ENCODE peak calls at places on chromosomes 7 and 10, in six cellular contexts. One of them, this sample, is unnamed.
A peak's percentile ranks its signal among the peaks of the same experiment; 100 is the strongest.

GRCh38 chr7:129636641-129637040 is 25.1 kb downstream of the NRF1 start:
- DNase-seq in mesothelial cell of epicardium: no peak
- DNase-seq in RWPE1: no peak
- DNase-seq in A549: no peak
- DNase-seq in PC-3: no peak
- DNase-seq in neural crest cell: no peak
- DNase-seq in this sample: no peak

GRCh38 chr7:131008840-131009651 is 275.0 kb upstream of the KLF14 start:
- DNase-seq in mesothelial cell of epicardium: no peak
- DNase-seq in RWPE1: no peak
- DNase-seq in A549: no peak
- DNase-seq in PC-3: peak; percentile 61
- DNase-seq in neural crest cell: no peak
- DNase-seq in this sample: no peak

GRCh38 chr10:36126076-36126475 is 484.0 kb upstream of the FZD8 start:
- DNase-seq in mesothelial cell of epicardium: no peak
- DNase-seq in RWPE1: peak; percentile 52
- DNase-seq in A549: no peak
- DNase-seq in PC-3: peak; percentile 96
- DNase-seq in neural crest cell: no peak
- DNase-seq in this sample: no peak

GRCh38 chr10:110872145-110872983 is 636 bp downstream of the PDCD4 start:
- DNase-seq in mesothelial cell of epicardium: peak; percentile 61
- DNase-seq in RWPE1: peak; percentile 57
- DNase-seq in A549: peak; percentile 24
- DNase-seq in PC-3: peak; percentile 43
- DNase-seq in neural crest cell: peak; percentile 74
- DNase-seq in this sample: no peak

GRCh38 chr7:120837599-120837998 is 20.3 kb downstream of the TSPAN12 start:
- DNase-seq in mesothelial cell of epicardium: no peak
- DNase-seq in RWPE1: no peak
- DNase-seq in A549: no peak
- DNase-seq in PC-3: no peak
- DNase-seq in neural crest cell: no peak
- DNase-seq in this sample: no peak

GRCh38 chr10:125028291-125028867 is 86.5 kb downstream of the ZRANB1 start:
- DNase-seq in mesothelial cell of epicardium: no peak
- DNase-seq in RWPE1: no peak
- DNase-seq in A549: no peak
- DNase-seq in PC-3: peak; percentile 56
- DNase-seq in neural crest cell: no peak
- DNase-seq in this sample: no peak

GRCh38 chr7:5780801-5781496 is 514 bp downstream of the RNF216 start:
- DNase-seq in mesothelial cell of epicardium: peak; percentile 26
- DNase-seq in RWPE1: peak; percentile 38
- DNase-seq in A549: no peak
- DNase-seq in PC-3: peak; percentile 21
- DNase-seq in neural crest cell: peak; percentile 2
- DNase-seq in this sample: no peak

GRCh38 chr10:131804551-131805295 is 96.1 kb upstream of the PPP2R2D start:
- DNase-seq in mesothelial cell of epicardium: no peak
- DNase-seq in RWPE1: no peak
- DNase-seq in A549: no peak
- DNase-seq in PC-3: no peak
- DNase-seq in neural crest cell: no peak
- DNase-seq in this sample: no peak

GRCh38 chr7:103532955-103533354 is 86.9 kb upstream of the SLC26A5 start:
- DNase-seq in mesothelial cell of epicardium: no peak
- DNase-seq in RWPE1: no peak
- DNase-seq in A549: no peak
- DNase-seq in PC-3: no peak
- DNase-seq in neural crest cell: no peak
- DNase-seq in this sample: no peak

GRCh38 chr7:116802144-116802747 is 60.1 kb upstream of the CAPZA2 start:
- DNase-seq in mesothelial cell of epicardium: no peak
- DNase-seq in RWPE1: no peak
- DNase-seq in A549: no peak
- DNase-seq in PC-3: no peak
- DNase-seq in neural crest cell: no peak
- DNase-seq in this sample: no peak

GRCh38 chr10:8444630-8445029 is 390.1 kb downstream of the GATA3 start:
- DNase-seq in mesothelial cell of epicardium: no peak
- DNase-seq in RWPE1: no peak
- DNase-seq in A549: no peak
- DNase-seq in PC-3: peak; percentile 11
- DNase-seq in neural crest cell: peak; percentile 2
- DNase-seq in this sample: no peak

GRCh38 chr10:13890617-13891541 is 304.1 kb downstream of the PRPF18 start:
- DNase-seq in mesothelial cell of epicardium: no peak
- DNase-seq in RWPE1: no peak
- DNase-seq in A549: no peak
- DNase-seq in PC-3: no peak
- DNase-seq in neural crest cell: peak; percentile 23
- DNase-seq in this sample: no peak

GRCh38 chr7:93228302-93228701 is 2.0 kb upstream of the HEPACAM2 start:
- DNase-seq in mesothelial cell of epicardium: no peak
- DNase-seq in RWPE1: peak; percentile 62
- DNase-seq in A549: peak; percentile 38
- DNase-seq in PC-3: peak; percentile 81
- DNase-seq in neural crest cell: no peak
- DNase-seq in this sample: no peak

GRCh38 chr10:24722676-24723385 is 856 bp downstream of the ARHGAP21 start:
- DNase-seq in mesothelial cell of epicardium: peak; percentile 48
- DNase-seq in RWPE1: no peak
- DNase-seq in A549: peak; percentile 61
- DNase-seq in PC-3: peak; percentile 38
- DNase-seq in neural crest cell: peak; percentile 60
- DNase-seq in this sample: no peak

GRCh38 chr7:87339373-87339897 is 6.0 kb upstream of the CROT start:
- DNase-seq in mesothelial cell of epicardium: no peak
- DNase-seq in RWPE1: no peak
- DNase-seq in A549: no peak
- DNase-seq in PC-3: no peak
- DNase-seq in neural crest cell: no peak
- DNase-seq in this sample: no peak

GRCh38 chr10:6987536-6987945 is 407.5 kb upstream of the PRKCQ start:
- DNase-seq in mesothelial cell of epicardium: no peak
- DNase-seq in RWPE1: no peak
- DNase-seq in A549: no peak
- DNase-seq in PC-3: no peak
- DNase-seq in neural crest cell: peak; percentile 40
- DNase-seq in this sample: no peak

GRCh38 chr7:43004076-43004475 is 71.9 kb downstream of the MRPL32 start:
- DNase-seq in mesothelial cell of epicardium: no peak
- DNase-seq in RWPE1: no peak
- DNase-seq in A549: no peak
- DNase-seq in PC-3: no peak
- DNase-seq in neural crest cell: no peak
- DNase-seq in this sample: no peak

GRCh38 chr7:26653430-26653911 is 210.9 kb downstream of the SKAP2 start:
- DNase-seq in mesothelial cell of epicardium: no peak
- DNase-seq in RWPE1: peak; percentile 46
- DNase-seq in A549: no peak
- DNase-seq in PC-3: peak; percentile 90
- DNase-seq in neural crest cell: no peak
- DNase-seq in this sample: no peak

GRCh38 chr10:122269097-122269687 is 1.9 kb upstream of the BTBD16 start:
- DNase-seq in mesothelial cell of epicardium: no peak
- DNase-seq in RWPE1: no peak
- DNase-seq in A549: no peak
- DNase-seq in PC-3: no peak
- DNase-seq in neural crest cell: no peak
- DNase-seq in this sample: no peak

GRCh38 chr7:30835396-30835915 is 64.2 kb downstream of the MINDY4 start:
- DNase-seq in mesothelial cell of epicardium: no peak
- DNase-seq in RWPE1: no peak
- DNase-seq in A549: no peak
- DNase-seq in PC-3: no peak
- DNase-seq in neural crest cell: no peak
- DNase-seq in this sample: no peak

GRCh38 chr10:119540038-119540437 is 2.5 kb downstream of the RGS10 start:
- DNase-seq in mesothelial cell of epicardium: no peak
- DNase-seq in RWPE1: no peak
- DNase-seq in A549: no peak
- DNase-seq in PC-3: no peak
- DNase-seq in neural crest cell: no peak
- DNase-seq in this sample: no peak

GRCh38 chr10:56286096-56286495 is 75.0 kb downstream of the ZWINT start:
- DNase-seq in mesothelial cell of epicardium: no peak
- DNase-seq in RWPE1: no peak
- DNase-seq in A549: no peak
- DNase-seq in PC-3: peak; percentile 42
- DNase-seq in neural crest cell: no peak
- DNase-seq in this sample: no peak

GRCh38 chr7:44977304-44977858 is 1.4 kb downstream of the MYO1G start:
- DNase-seq in mesothelial cell of epicardium: no peak
- DNase-seq in RWPE1: no peak
- DNase-seq in A549: no peak
- DNase-seq in PC-3: no peak
- DNase-seq in neural crest cell: no peak
- DNase-seq in this sample: no peak

GRCh38 chr10:89793649-89794254 is 92.4 kb downstream of the KIF20B start:
- DNase-seq in mesothelial cell of epicardium: no peak
- DNase-seq in RWPE1: peak; percentile 83
- DNase-seq in A549: peak; percentile 73
- DNase-seq in PC-3: peak; percentile 79
- DNase-seq in neural crest cell: peak; percentile 43
- DNase-seq in this sample: peak; percentile 26

DNA sequence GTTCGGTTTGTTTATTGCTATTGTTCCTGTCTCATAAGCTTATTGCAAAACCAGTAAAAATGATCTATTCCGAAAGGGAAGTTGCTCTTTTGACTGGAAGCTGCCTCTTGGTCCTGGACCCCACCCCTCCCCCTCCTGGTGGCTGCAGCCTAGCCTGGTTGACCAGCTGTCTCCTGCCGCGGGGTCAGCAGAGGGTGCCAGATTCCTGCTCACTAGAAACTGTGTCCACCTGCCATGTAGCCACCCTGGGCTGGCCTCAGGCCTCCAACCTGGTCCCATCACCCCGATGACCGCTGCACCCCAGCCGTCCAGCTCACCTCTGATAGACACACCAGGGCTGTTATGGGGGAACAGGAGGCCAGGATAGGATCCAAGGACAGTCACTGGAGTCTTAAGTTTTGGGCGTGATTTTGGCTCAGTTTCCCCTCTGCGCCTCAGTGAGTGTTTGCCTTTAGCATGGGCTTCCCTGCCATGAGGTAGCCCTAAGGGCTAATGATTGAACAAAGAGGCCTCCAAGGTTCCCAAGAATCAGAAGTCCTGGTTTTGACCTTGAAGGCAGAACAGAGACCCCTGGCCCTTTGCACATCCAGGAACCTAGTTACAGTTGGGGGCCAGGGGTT is 32.9 kb upstream of the SLF2 start:
- DNase-seq in mesothelial cell of epicardium: no peak
- DNase-seq in RWPE1: no peak
- DNase-seq in A549: no peak
- DNase-seq in PC-3: no peak
- DNase-seq in neural crest cell: no peak
- DNase-seq in this sample: no peak
- TF ChIP-seq CTCF in mesothelial cell of epicardium: no peak
- TF ChIP-seq CTCF in RWPE1: no peak
- TF ChIP-seq CTCF in A549: no peak
- TF ChIP-seq CTCF in PC-3: no peak
- TF ChIP-seq CTCF in neural crest cell: no peak
- TF ChIP-seq CTCF in this sample: no peak

DNA sequence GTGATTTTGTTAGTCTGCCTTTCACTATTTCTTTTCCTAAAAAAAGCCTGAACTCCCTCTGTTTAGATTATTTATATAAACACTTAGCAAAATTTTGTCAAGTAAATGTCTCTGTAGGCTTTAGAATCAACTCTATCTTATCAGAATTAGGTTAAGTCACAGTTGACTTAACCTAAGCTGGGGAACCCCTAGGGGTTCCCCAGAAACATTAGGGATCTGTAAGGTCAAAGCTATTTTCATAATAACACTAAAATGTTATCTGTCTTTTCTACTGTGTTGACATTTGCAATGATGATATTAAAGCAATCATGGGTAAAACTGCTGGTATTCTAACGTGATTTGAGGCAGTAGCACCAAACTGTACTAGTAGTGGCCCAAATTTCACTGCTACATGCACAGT is 24.3 kb downstream of the DYNC1I1 start:
- DNase-seq in mesothelial cell of epicardium: no peak
- DNase-seq in RWPE1: no peak
- DNase-seq in A549: no peak
- DNase-seq in PC-3: no peak
- DNase-seq in neural crest cell: no peak
- DNase-seq in this sample: no peak
- TF ChIP-seq CTCF in mesothelial cell of epicardium: no peak
- TF ChIP-seq CTCF in RWPE1: no peak
- TF ChIP-seq CTCF in A549: no peak
- TF ChIP-seq CTCF in PC-3: no peak
- TF ChIP-seq CTCF in neural crest cell: no peak
- TF ChIP-seq CTCF in this sample: no peak

GRCh38 chr7:10939911-10940747 is 33.5 kb upstream of the PHF14 start:
- DNase-seq in mesothelial cell of epicardium: peak; percentile 80
- DNase-seq in RWPE1: peak; percentile 98
- DNase-seq in A549: peak; percentile 96
- DNase-seq in PC-3: peak; percentile 90
- DNase-seq in neural crest cell: peak; percentile 73
- DNase-seq in this sample: peak; percentile 73

GRCh38 chr7:10931161-10931560 is 42.5 kb upstream of the PHF14 start:
- DNase-seq in mesothelial cell of epicardium: no peak
- DNase-seq in RWPE1: no peak
- DNase-seq in A549: no peak
- DNase-seq in PC-3: no peak
- DNase-seq in neural crest cell: no peak
- DNase-seq in this sample: no peak

GRCh38 chr7:10939237-10939910 is 34.3 kb upstream of the PHF14 start:
- DNase-seq in mesothelial cell of epicardium: no peak
- DNase-seq in RWPE1: peak; percentile 34
- DNase-seq in A549: peak; percentile 10
- DNase-seq in PC-3: no peak
- DNase-seq in neural crest cell: peak; percentile 2
- DNase-seq in this sample: no peak

GRCh38 chr7:10930551-10930950 is 43.1 kb upstream of the PHF14 start:
- DNase-seq in mesothelial cell of epicardium: no peak
- DNase-seq in RWPE1: no peak
- DNase-seq in A549: no peak
- DNase-seq in PC-3: no peak
- DNase-seq in neural crest cell: no peak
- DNase-seq in this sample: no peak

DNA sequence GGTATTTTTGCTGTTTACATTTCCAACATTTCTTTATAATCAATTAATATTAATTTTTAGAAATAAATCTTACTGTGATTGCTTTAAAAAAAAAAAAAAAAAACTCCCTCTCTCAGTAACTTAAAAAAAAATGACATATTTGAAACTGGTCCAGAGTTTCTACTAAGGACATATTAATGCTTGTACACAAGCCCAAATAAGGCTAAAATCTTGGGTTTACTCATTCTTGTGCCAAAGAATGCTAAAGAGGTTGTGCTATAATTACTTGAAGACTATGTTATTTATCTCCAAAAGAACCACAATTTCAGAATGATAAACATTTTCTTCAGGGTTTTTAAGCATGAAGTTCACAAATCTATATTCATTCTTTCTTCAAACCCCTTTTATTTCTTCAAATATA is 39.4 kb upstream of the PHF14 start:
- DNase-seq in mesothelial cell of epicardium: no peak
- DNase-seq in RWPE1: no peak
- DNase-seq in A549: no peak
- DNase-seq in PC-3: no peak
- DNase-seq in neural crest cell: no peak
- DNase-seq in this sample: no peak
- TF ChIP-seq CTCF in mesothelial cell of epicardium: no peak
- TF ChIP-seq CTCF in RWPE1: no peak
- TF ChIP-seq CTCF in A549: no peak
- TF ChIP-seq CTCF in PC-3: no peak
- TF ChIP-seq CTCF in neural crest cell: no peak
- TF ChIP-seq CTCF in this sample: no peak

GRCh38 chr7:818031-818699 is 14.1 kb upstream of the SUN1 start:
- DNase-seq in mesothelial cell of epicardium: no peak
- DNase-seq in RWPE1: no peak
- DNase-seq in A549: peak; percentile 52
- DNase-seq in PC-3: peak; percentile 63
- DNase-seq in neural crest cell: no peak
- DNase-seq in this sample: no peak
- TF ChIP-seq CTCF in mesothelial cell of epicardium: peak; percentile 64
- TF ChIP-seq CTCF in RWPE1: peak; percentile 15
- TF ChIP-seq CTCF in A549: peak; percentile 11
- TF ChIP-seq CTCF in PC-3: peak; percentile 48
- TF ChIP-seq CTCF in neural crest cell: peak; percentile 58
- TF ChIP-seq CTCF in this sample: no peak